ENCODE peak calls at places on chromosomes 11 and 22, in nine cellular contexts. One of them, this sample, is unnamed.

GRCh38 chr22:29907753-29908515 is 25.0 kb downstream of the MTMR3 start:
- DNase-seq in aorta: peak
- DNase-seq in NCI-H1436: peak
- DNase-seq in stimulated activated CD8-positive, alpha-beta memory T cell treated with anti-CD3 and anti-CD28 coated beads, Interleukin-2, amount 100 ng/mL, for 48 hours: no peak
- DNase-seq in mammary epithelial cell: peak
- DNase-seq in stimulated activated naive CD4-positive, alpha-beta T cell: no peak
- DNase-seq in HTR-8/SVneo: peak
- DNase-seq in NCI-H460: peak
- DNase-seq in NCI-H1105 treated with DMSO at 0.1 percent for 48 hours: peak
- DNase-seq in this sample: peak

GRCh38 chr22:32307055-32307454 is 50.6 kb upstream of the RFPL3 start:
- DNase-seq in NCI-H460: no peak
- DNase-seq in stimulated activated CD8-positive, alpha-beta memory T cell treated with anti-CD3 and anti-CD28 coated beads, Interleukin-2, amount 100 ng/mL, for 48 hours: no peak
- DNase-seq in stimulated activated naive CD4-positive, alpha-beta T cell: no peak
- DNase-seq in aorta: no peak
- DNase-seq in NCI-H1436: no peak
- DNase-seq in mammary epithelial cell: no peak
- DNase-seq in HTR-8/SVneo: no peak
- DNase-seq in NCI-H1105 treated with DMSO at 0.1 percent for 48 hours: no peak
- DNase-seq in this sample: no peak

GRCh38 chr11:6357222-6357621 is 33.1 kb upstream of the SMPD1 start:
- DNase-seq in NCI-H460: no peak
- DNase-seq in HTR-8/SVneo: peak
- DNase-seq in aorta: peak
- DNase-seq in NCI-H1105 treated with DMSO at 0.1 percent for 48 hours: no peak
- DNase-seq in NCI-H1436: no peak
- DNase-seq in stimulated activated naive CD4-positive, alpha-beta T cell: no peak
- DNase-seq in stimulated activated CD8-positive, alpha-beta memory T cell treated with anti-CD3 and anti-CD28 coated beads, Interleukin-2, amount 100 ng/mL, for 48 hours: peak
- DNase-seq in mammary epithelial cell: peak
- DNase-seq in this sample: peak

GRCh38 chr11:111427471-111427912 is 48.4 kb upstream of the POU2AF1 start:
- DNase-seq in aorta: no peak
- DNase-seq in HTR-8/SVneo: no peak
- DNase-seq in stimulated activated naive CD4-positive, alpha-beta T cell: no peak
- DNase-seq in mammary epithelial cell: peak
- DNase-seq in NCI-H1436: peak
- DNase-seq in NCI-H1105 treated with DMSO at 0.1 percent for 48 hours: peak
- DNase-seq in stimulated activated CD8-positive, alpha-beta memory T cell treated with anti-CD3 and anti-CD28 coated beads, Interleukin-2, amount 100 ng/mL, for 48 hours: no peak
- DNase-seq in NCI-H460: no peak
- DNase-seq in this sample: no peak

GRCh38 chr22:27966168-27967064 is 47.4 kb upstream of the PITPNB start:
- DNase-seq in stimulated activated naive CD4-positive, alpha-beta T cell: no peak
- DNase-seq in NCI-H1105 treated with DMSO at 0.1 percent for 48 hours: no peak
- DNase-seq in mammary epithelial cell: no peak
- DNase-seq in HTR-8/SVneo: no peak
- DNase-seq in aorta: no peak
- DNase-seq in stimulated activated CD8-positive, alpha-beta memory T cell treated with anti-CD3 and anti-CD28 coated beads, Interleukin-2, amount 100 ng/mL, for 48 hours: no peak
- DNase-seq in NCI-H460: no peak
- DNase-seq in NCI-H1436: no peak
- DNase-seq in this sample: no peak

GRCh38 chr22:44190381-44190976 is 9.8 kb downstream of the PARVG start:
- DNase-seq in NCI-H1105 treated with DMSO at 0.1 percent for 48 hours: no peak
- DNase-seq in NCI-H460: no peak
- DNase-seq in NCI-H1436: no peak
- DNase-seq in aorta: no peak
- DNase-seq in stimulated activated CD8-positive, alpha-beta memory T cell treated with anti-CD3 and anti-CD28 coated beads, Interleukin-2, amount 100 ng/mL, for 48 hours: no peak
- DNase-seq in HTR-8/SVneo: no peak
- DNase-seq in mammary epithelial cell: no peak
- DNase-seq in stimulated activated naive CD4-positive, alpha-beta T cell: no peak
- DNase-seq in this sample: no peak

GRCh38 chr11:7088921-7089320 is at the start of gene RBMXL2:
- DNase-seq in stimulated activated naive CD4-positive, alpha-beta T cell: no peak
- DNase-seq in mammary epithelial cell: no peak
- DNase-seq in NCI-H460: no peak
- DNase-seq in NCI-H1436: no peak
- DNase-seq in aorta: no peak
- DNase-seq in HTR-8/SVneo: no peak
- DNase-seq in stimulated activated CD8-positive, alpha-beta memory T cell treated with anti-CD3 and anti-CD28 coated beads, Interleukin-2, amount 100 ng/mL, for 48 hours: no peak
- DNase-seq in NCI-H1105 treated with DMSO at 0.1 percent for 48 hours: no peak
- DNase-seq in this sample: no peak

GRCh38 chr22:30116362-30117117 is 36.3 kb downstream of the HORMAD2 start:
- DNase-seq in aorta: no peak
- DNase-seq in mammary epithelial cell: peak
- DNase-seq in stimulated activated naive CD4-positive, alpha-beta T cell: no peak
- DNase-seq in NCI-H460: no peak
- DNase-seq in HTR-8/SVneo: no peak
- DNase-seq in NCI-H1105 treated with DMSO at 0.1 percent for 48 hours: no peak
- DNase-seq in stimulated activated CD8-positive, alpha-beta memory T cell treated with anti-CD3 and anti-CD28 coated beads, Interleukin-2, amount 100 ng/mL, for 48 hours: no peak
- DNase-seq in NCI-H1436: no peak
- DNase-seq in this sample: no peak

GRCh38 chr22:45548991-45549736 is 46.5 kb downstream of the FBLN1 start:
- DNase-seq in stimulated activated naive CD4-positive, alpha-beta T cell: no peak
- DNase-seq in mammary epithelial cell: no peak
- DNase-seq in NCI-H460: peak
- DNase-seq in HTR-8/SVneo: no peak
- DNase-seq in NCI-H1105 treated with DMSO at 0.1 percent for 48 hours: no peak
- DNase-seq in aorta: peak
- DNase-seq in stimulated activated CD8-positive, alpha-beta memory T cell treated with anti-CD3 and anti-CD28 coated beads, Interleukin-2, amount 100 ng/mL, for 48 hours: no peak
- DNase-seq in NCI-H1436: no peak
- DNase-seq in this sample: no peak